ENCODE peak calls at places on chromosomes 7 and 10, in four cellular contexts. One of them, this sample, is unnamed.

GRCh38 chr7:99499356-99499712 is 747 bp downstream of the ZNF394 start:
- DNase-seq in NCI-H446 treated with DMSO at 0.1 percent for 48 hours: no peak
- DNase-seq in naive thymus-derived CD8-positive, alpha-beta T cell: peak; percentile 58
- DNase-seq in LHCN-M2: no peak
- DNase-seq in this sample: no peak

GRCh38 chr10:79605308-79605707 is 5.4 kb upstream of the SFTPA1 start:
- DNase-seq in LHCN-M2: no peak
- DNase-seq in naive thymus-derived CD8-positive, alpha-beta T cell: no peak
- DNase-seq in NCI-H446 treated with DMSO at 0.1 percent for 48 hours: no peak
- DNase-seq in this sample: no peak

GRCh38 chr7:32616625-32617024 is 121.3 kb downstream of the AVL9 start:
- DNase-seq in NCI-H446 treated with DMSO at 0.1 percent for 48 hours: peak; percentile 76
- DNase-seq in naive thymus-derived CD8-positive, alpha-beta T cell: no peak
- DNase-seq in LHCN-M2: peak; percentile 90
- DNase-seq in this sample: no peak

GRCh38 chr10:126877390-126877789 is 27.8 kb upstream of the DOCK1 start:
- DNase-seq in naive thymus-derived CD8-positive, alpha-beta T cell: no peak
- DNase-seq in LHCN-M2: no peak
- DNase-seq in NCI-H446 treated with DMSO at 0.1 percent for 48 hours: no peak
- DNase-seq in this sample: no peak

GRCh38 chr10:13743963-13744362 is 157.2 kb downstream of the PRPF18 start:
- DNase-seq in NCI-H446 treated with DMSO at 0.1 percent for 48 hours: no peak
- DNase-seq in naive thymus-derived CD8-positive, alpha-beta T cell: no peak
- DNase-seq in LHCN-M2: no peak
- DNase-seq in this sample: no peak

GRCh38 chr7:116769541-116769940 is 92.8 kb upstream of the CAPZA2 start:
- DNase-seq in NCI-H446 treated with DMSO at 0.1 percent for 48 hours: no peak
- DNase-seq in LHCN-M2: no peak
- DNase-seq in naive thymus-derived CD8-positive, alpha-beta T cell: no peak
- DNase-seq in this sample: no peak

GRCh38 chr7:133124974-133125373 is 43.1 kb upstream of the CHCHD3 start:
- DNase-seq in LHCN-M2: no peak
- DNase-seq in NCI-H446 treated with DMSO at 0.1 percent for 48 hours: no peak
- DNase-seq in naive thymus-derived CD8-positive, alpha-beta T cell: no peak
- DNase-seq in this sample: no peak

GRCh38 chr10:99996934-99997648 is 12.7 kb downstream of the DNMBP start:
- DNase-seq in LHCN-M2: peak; percentile 40
- DNase-seq in naive thymus-derived CD8-positive, alpha-beta T cell: no peak
- DNase-seq in NCI-H446 treated with DMSO at 0.1 percent for 48 hours: no peak
- DNase-seq in this sample: no peak

GRCh38 chr7:50422858-50423257 is 27.3 kb downstream of the FIGNL1 start:
- DNase-seq in LHCN-M2: no peak
- DNase-seq in NCI-H446 treated with DMSO at 0.1 percent for 48 hours: no peak
- DNase-seq in naive thymus-derived CD8-positive, alpha-beta T cell: no peak
- DNase-seq in this sample: no peak

GRCh38 chr10:89923661-89924060 is 222.3 kb downstream of the KIF20B start:
- DNase-seq in naive thymus-derived CD8-positive, alpha-beta T cell: no peak
- DNase-seq in NCI-H446 treated with DMSO at 0.1 percent for 48 hours: no peak
- DNase-seq in LHCN-M2: no peak
- DNase-seq in this sample: no peak

GRCh38 chr7:121313793-121314676 is 14.8 kb upstream of the WNT16 start:
- DNase-seq in naive thymus-derived CD8-positive, alpha-beta T cell: no peak
- DNase-seq in LHCN-M2: peak; percentile 93
- DNase-seq in NCI-H446 treated with DMSO at 0.1 percent for 48 hours: peak; percentile 86
- DNase-seq in this sample: peak; percentile 92

GRCh38 chr10:70906031-70906804 is 17.9 kb upstream of the PCBD1 start:
- DNase-seq in naive thymus-derived CD8-positive, alpha-beta T cell: no peak
- DNase-seq in NCI-H446 treated with DMSO at 0.1 percent for 48 hours: no peak
- DNase-seq in LHCN-M2: no peak
- DNase-seq in this sample: no peak

GRCh38 chr10:127853868-127854768 is 38.6 kb downstream of the CLRN3 start:
- DNase-seq in LHCN-M2: peak; percentile 43
- DNase-seq in NCI-H446 treated with DMSO at 0.1 percent for 48 hours: no peak
- DNase-seq in naive thymus-derived CD8-positive, alpha-beta T cell: peak; percentile 42
- DNase-seq in this sample: no peak

GRCh38 chr10:118957141-118957825 is 72.2 kb upstream of the NANOS1 start:
- DNase-seq in naive thymus-derived CD8-positive, alpha-beta T cell: no peak
- DNase-seq in NCI-H446 treated with DMSO at 0.1 percent for 48 hours: no peak
- DNase-seq in LHCN-M2: no peak
- DNase-seq in this sample: no peak

GRCh38 chr7:32299133-32299702 is 191.0 kb downstream of the LSM5 start:
- DNase-seq in LHCN-M2: no peak
- DNase-seq in NCI-H446 treated with DMSO at 0.1 percent for 48 hours: no peak
- DNase-seq in naive thymus-derived CD8-positive, alpha-beta T cell: no peak
- DNase-seq in this sample: no peak

GRCh38 chr10:43940898-43941777 is 292.5 kb upstream of the ZNF32 start:
- DNase-seq in NCI-H446 treated with DMSO at 0.1 percent for 48 hours: no peak
- DNase-seq in naive thymus-derived CD8-positive, alpha-beta T cell: no peak
- DNase-seq in LHCN-M2: no peak
- DNase-seq in this sample: no peak

GRCh38 chr7:159040912-159041711 is 103.6 kb downstream of the VIPR2 start:
- DNase-seq in naive thymus-derived CD8-positive, alpha-beta T cell: no peak
- DNase-seq in NCI-H446 treated with DMSO at 0.1 percent for 48 hours: no peak
- DNase-seq in LHCN-M2: no peak
- DNase-seq in this sample: no peak

GRCh38 chr7:3575753-3576531 is 274.9 kb downstream of the SDK1 start:
- DNase-seq in naive thymus-derived CD8-positive, alpha-beta T cell: no peak
- DNase-seq in LHCN-M2: no peak
- DNase-seq in NCI-H446 treated with DMSO at 0.1 percent for 48 hours: no peak
- DNase-seq in this sample: no peak

GRCh38 chr10:61663466-61663865 is 737 bp downstream of the CABCOCO1 start:
- DNase-seq in NCI-H446 treated with DMSO at 0.1 percent for 48 hours: no peak
- DNase-seq in naive thymus-derived CD8-positive, alpha-beta T cell: no peak
- DNase-seq in LHCN-M2: no peak
- DNase-seq in this sample: no peak

GRCh38 chr10:132144086-132144485 is 42.7 kb upstream of the DPYSL4 start:
- DNase-seq in naive thymus-derived CD8-positive, alpha-beta T cell: no peak
- DNase-seq in LHCN-M2: no peak
- DNase-seq in NCI-H446 treated with DMSO at 0.1 percent for 48 hours: no peak
- DNase-seq in this sample: no peak

GRCh38 chr7:130364446-130364845 is 15.8 kb upstream of the CPA1 start:
- DNase-seq in naive thymus-derived CD8-positive, alpha-beta T cell: no peak
- DNase-seq in LHCN-M2: no peak
- DNase-seq in NCI-H446 treated with DMSO at 0.1 percent for 48 hours: no peak
- DNase-seq in this sample: no peak

GRCh38 chr7:130446285-130446684 is 5.5 kb upstream of the CEP41 start:
- DNase-seq in naive thymus-derived CD8-positive, alpha-beta T cell: no peak
- DNase-seq in LHCN-M2: no peak
- DNase-seq in NCI-H446 treated with DMSO at 0.1 percent for 48 hours: no peak
- DNase-seq in this sample: no peak

GRCh38 chr10:34789993-34790506 is 25.0 kb downstream of the PARD3 start:
- DNase-seq in LHCN-M2: no peak
- DNase-seq in NCI-H446 treated with DMSO at 0.1 percent for 48 hours: no peak
- DNase-seq in naive thymus-derived CD8-positive, alpha-beta T cell: no peak
- DNase-seq in this sample: no peak

GRCh38 chr10:16968722-16969055 is 151.5 kb upstream of the RSU1 start:
- DNase-seq in LHCN-M2: no peak
- DNase-seq in naive thymus-derived CD8-positive, alpha-beta T cell: no peak
- DNase-seq in NCI-H446 treated with DMSO at 0.1 percent for 48 hours: no peak
- DNase-seq in this sample: no peak

GRCh38 chr7:57415326-57415725 is 34.7 kb upstream of the ZNF716 start:
- DNase-seq in naive thymus-derived CD8-positive, alpha-beta T cell: no peak
- DNase-seq in NCI-H446 treated with DMSO at 0.1 percent for 48 hours: no peak
- DNase-seq in LHCN-M2: no peak
- DNase-seq in this sample: no peak

GRCh38 chr10:116825901-116826300 is 23.4 kb upstream of the ENO4 start:
- DNase-seq in LHCN-M2: no peak
- DNase-seq in NCI-H446 treated with DMSO at 0.1 percent for 48 hours: no peak
- DNase-seq in naive thymus-derived CD8-positive, alpha-beta T cell: no peak
- DNase-seq in this sample: no peak

GRCh38 chr10:132482090-132482489 is 55.5 kb upstream of the INPP5A start:
- DNase-seq in naive thymus-derived CD8-positive, alpha-beta T cell: no peak
- DNase-seq in LHCN-M2: peak; percentile 34
- DNase-seq in NCI-H446 treated with DMSO at 0.1 percent for 48 hours: no peak
- DNase-seq in this sample: no peak

GRCh38 chr7:50673096-50673495 is 107.9 kb upstream of the DDC start:
- DNase-seq in naive thymus-derived CD8-positive, alpha-beta T cell: no peak
- DNase-seq in LHCN-M2: no peak
- DNase-seq in NCI-H446 treated with DMSO at 0.1 percent for 48 hours: no peak
- DNase-seq in this sample: no peak

GRCh38 chr10:28295346-28295745 is 7.5 kb downstream of the MPP7 start:
- DNase-seq in LHCN-M2: no peak
- DNase-seq in NCI-H446 treated with DMSO at 0.1 percent for 48 hours: no peak
- DNase-seq in naive thymus-derived CD8-positive, alpha-beta T cell: no peak
- DNase-seq in this sample: no peak

GRCh38 chr7:28570113-28570969 is 158.0 kb downstream of the CREB5 start:
- DNase-seq in LHCN-M2: no peak
- DNase-seq in NCI-H446 treated with DMSO at 0.1 percent for 48 hours: no peak
- DNase-seq in naive thymus-derived CD8-positive, alpha-beta T cell: no peak
- DNase-seq in this sample: no peak

GRCh38 chr7:131624536-131624935 is 68.1 kb upstream of the PODXL start:
- DNase-seq in naive thymus-derived CD8-positive, alpha-beta T cell: no peak
- DNase-seq in NCI-H446 treated with DMSO at 0.1 percent for 48 hours: no peak
- DNase-seq in LHCN-M2: no peak
- DNase-seq in this sample: no peak

GRCh38 chr7:27172823-27173411 is 1.2 kb downstream of the HOXA10 start:
- DNase-seq in NCI-H446 treated with DMSO at 0.1 percent for 48 hours: no peak
- DNase-seq in LHCN-M2: peak; percentile 67
- DNase-seq in naive thymus-derived CD8-positive, alpha-beta T cell: no peak
- DNase-seq in this sample: no peak

GRCh38 chr10:95406651-95407280 is 116.0 kb upstream of the PDLIM1 start:
- DNase-seq in naive thymus-derived CD8-positive, alpha-beta T cell: no peak
- DNase-seq in NCI-H446 treated with DMSO at 0.1 percent for 48 hours: peak; percentile 50
- DNase-seq in LHCN-M2: peak; percentile 31
- DNase-seq in this sample: no peak

GRCh38 chr7:46229409-46229808 is 308.3 kb upstream of the IGFBP3 start:
- DNase-seq in LHCN-M2: peak; percentile 97
- DNase-seq in NCI-H446 treated with DMSO at 0.1 percent for 48 hours: no peak
- DNase-seq in naive thymus-derived CD8-positive, alpha-beta T cell: no peak
- DNase-seq in this sample: no peak

GRCh38 chr7:88217675-88218427 is 2.0 kb downstream of the SRI start:
- DNase-seq in naive thymus-derived CD8-positive, alpha-beta T cell: no peak
- DNase-seq in NCI-H446 treated with DMSO at 0.1 percent for 48 hours: no peak
- DNase-seq in LHCN-M2: peak; percentile 15
- DNase-seq in this sample: no peak

GRCh38 chr10:73054286-73054685 is 42.4 kb downstream of the P4HA1 start:
- DNase-seq in naive thymus-derived CD8-positive, alpha-beta T cell: no peak
- DNase-seq in LHCN-M2: no peak
- DNase-seq in NCI-H446 treated with DMSO at 0.1 percent for 48 hours: no peak
- DNase-seq in this sample: no peak

GRCh38 chr7:85111761-85112160 is 75.1 kb downstream of the SEMA3D start:
- DNase-seq in naive thymus-derived CD8-positive, alpha-beta T cell: no peak
- DNase-seq in NCI-H446 treated with DMSO at 0.1 percent for 48 hours: no peak
- DNase-seq in LHCN-M2: no peak
- DNase-seq in this sample: no peak

GRCh38 chr7:74252893-74253292 is 1.3 kb downstream of the RFC2 start:
- DNase-seq in LHCN-M2: no peak
- DNase-seq in NCI-H446 treated with DMSO at 0.1 percent for 48 hours: no peak
- DNase-seq in naive thymus-derived CD8-positive, alpha-beta T cell: no peak
- DNase-seq in this sample: no peak

This sample was measured in NCI-H524 treated with DMSO at 0.1 percent for 48 hours.